ENCODE peak calls at places on chromosome 22, in four cellular contexts. H is PC-3, P is HL-60, O is sigmoid colon. R is an unnamed sample.

GRCh38 chr22:26394787-26395186 is 34.3 kb upstream of the ASPHD2 start:
- DNase-seq in P (no peak), H (no peak), O (no peak), R (no peak)

GRCh38 chr22:28345304-28345703 is 334.3 kb downstream of the TTC28 start:
- DNase-seq in O (no peak), P (no peak), H (no peak), R (no peak)

GRCh38 chr22:42635531-42635930 is 4.9 kb downstream of the ATP5MGL start:
- DNase-seq in H (peak; percentile 76), P (no peak), O (peak; percentile 88), R (peak; percentile 91)

GRCh38 chr22:47175151-47175760 is 412.8 kb downstream of the TBC1D22A start:
- DNase-seq in H (no peak), P (no peak), O (peak; percentile 81), R (no peak)

GRCh38 chr22:25182131-25183110 is 17.2 kb upstream of the CRYBB3 start:
- DNase-seq in O (no peak), H (no peak), P (no peak), R (no peak)

GRCh38 chr22:47063606-47064005 is 301.2 kb downstream of the TBC1D22A start:
- DNase-seq in O (no peak), H (no peak), P (no peak), R (no peak)

GRCh38 chr22:46848227-46848626 is 85.8 kb downstream of the TBC1D22A start:
- DNase-seq in P (no peak), O (no peak), H (peak; percentile 68), R (no peak)

GRCh38 chr22:21951931-21952465 is 650 bp downstream of the PPM1F start:
- DNase-seq in H (peak; percentile 52), P (peak; percentile 49), O (peak; percentile 82), R (peak; percentile 35)

GRCh38 chr22:29166180-29166579 is 39.5 kb upstream of the EMID1 start:
- DNase-seq in H (no peak), O (peak; percentile 28), P (no peak), R (no peak)

GRCh38 chr22:28541137-28541536 is 138.5 kb downstream of the TTC28 start:
- DNase-seq in H (no peak), O (no peak), P (no peak), R (no peak)

GRCh38 chr22:41479671-41480396 is 10.9 kb downstream of the ACO2 start:
- DNase-seq in O (no peak), H (no peak), P (no peak), R (no peak)

GRCh38 chr22:25388866-25389540 is 169.6 kb downstream of the CRYBB2 start:
- DNase-seq in H (no peak), O (no peak), P (peak; percentile 88), R (no peak)

GRCh38 chr22:39612811-39613548 is 42.4 kb downstream of the CACNA1I start:
- DNase-seq in O (no peak), H (no peak), P (no peak), R (no peak)

GRCh38 chr22:21632931-21633330 is 371 bp downstream of the CCDC116 start:
- DNase-seq in P (no peak), H (no peak), O (no peak), R (no peak)

GRCh38 chr22:42425337-42425988 is 6.7 kb downstream of the NFAM1 start:
- DNase-seq in P (no peak), H (no peak), O (peak; percentile 87), R (no peak)

GRCh38 chr22:23786752-23787599 is at the start of gene SMARCB1:
- DNase-seq in P (peak; percentile 84), O (peak; percentile 96), H (peak; percentile 84), R (peak; percentile 97)

GRCh38 chr22:46007848-46008261 is 30.9 kb upstream of the WNT7B start:
- DNase-seq in O (peak; percentile 96), P (no peak), H (no peak), R (peak; percentile 77)

GRCh38 chr22:23705358-23705757 is 14.5 kb downstream of the RGL4 start:
- DNase-seq in O (no peak), P (no peak), H (no peak), R (no peak)

GRCh38 chr22:28398355-28398754 is 281.3 kb downstream of the TTC28 start:
- DNase-seq in O (no peak), P (no peak), H (no peak), R (no peak)

GRCh38 chr22:29105468-29105867 is 32.6 kb downstream of the KREMEN1 start:
- DNase-seq in H (no peak), O (no peak), P (no peak), R (no peak)

GRCh38 chr22:22156716-22157499 is 87.7 kb upstream of the VPREB1 start:
- DNase-seq in H (peak; percentile 75), O (no peak), P (peak; percentile 88), R (no peak)

DNA sequence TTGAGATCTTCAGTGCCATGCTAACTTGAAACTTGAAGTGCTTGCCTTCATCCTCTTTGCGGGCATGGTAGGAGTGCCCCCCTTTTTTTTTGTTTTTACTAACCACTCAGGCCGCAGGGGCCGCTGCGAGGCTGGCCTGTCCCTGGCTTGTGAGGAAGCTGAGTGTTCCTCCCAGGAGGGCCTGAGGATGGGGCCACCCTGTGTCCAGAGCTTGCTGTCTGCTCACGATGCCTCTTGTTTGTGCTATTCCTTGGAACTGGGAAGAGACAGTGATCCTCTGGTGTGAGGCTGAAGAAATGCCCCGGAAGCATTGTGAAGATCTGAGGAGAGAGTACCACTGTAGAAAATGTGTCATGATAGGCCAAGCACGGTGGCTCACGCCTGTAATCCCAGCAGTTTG is 2.3 kb downstream of the TANGO2 start:
- DNase-seq in O (peak; percentile 55), P (no peak), H (no peak), R (no peak)
- H3K4me3 ChIP-seq in O (no peak overlapping the region), P (no peak overlapping the region), H (no peak overlapping the region), R (no peak overlapping the region)

GRCh38 chr22:48553694-48554308 is 1273.9 kb downstream of the BRD1 start:
- DNase-seq in P (no peak), H (no peak), O (no peak), R (no peak)
- H3K27me3 ChIP-seq in P (no peaks in the 10 kb centered on the region), H (no peaks in the 10 kb centered on the region), O (peaks cover 28% of the 10 kb centered on the region), R (no peaks in the 10 kb centered on the region)

DNA sequence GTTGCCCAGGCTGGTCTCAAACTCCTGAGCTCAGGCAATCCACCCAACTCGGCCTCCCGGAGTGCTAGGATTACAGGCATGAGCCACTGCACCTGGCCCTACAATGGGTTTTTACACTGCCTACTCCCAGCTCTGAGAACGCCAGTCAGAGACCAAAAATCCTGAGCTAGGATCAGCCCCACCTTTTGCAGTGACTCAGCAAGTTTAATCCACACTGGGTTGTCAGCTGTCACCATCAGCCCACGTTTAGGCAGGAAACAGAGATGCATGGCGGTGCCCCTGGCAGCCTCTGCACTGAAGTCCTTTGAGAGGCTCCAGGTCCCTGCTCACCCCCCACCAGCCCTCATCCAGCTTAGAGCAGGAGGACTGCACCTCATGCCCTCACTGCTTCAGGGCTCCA is 117.6 kb downstream of the ARHGAP8 start:
- DNase-seq in O (no peak), H (peak; percentile 66), P (no peak), R (no peak)
- H3K27ac ChIP-seq in O (no peak overlapping the region), H (peak overlapping the region; percentile 41), P (no peak overlapping the region), R (no peak overlapping the region)

GRCh38 chr22:17303840-17304779 is 65.2 kb upstream of the CECR2 start:
- DNase-seq in O (no peak), P (no peak), H (no peak), R (peak; percentile 64)
- H3K4me3 ChIP-seq in O (no peak overlapping the region), P (no peak overlapping the region), H (no peak overlapping the region), R (peak overlapping the region; percentile 13)

DNA sequence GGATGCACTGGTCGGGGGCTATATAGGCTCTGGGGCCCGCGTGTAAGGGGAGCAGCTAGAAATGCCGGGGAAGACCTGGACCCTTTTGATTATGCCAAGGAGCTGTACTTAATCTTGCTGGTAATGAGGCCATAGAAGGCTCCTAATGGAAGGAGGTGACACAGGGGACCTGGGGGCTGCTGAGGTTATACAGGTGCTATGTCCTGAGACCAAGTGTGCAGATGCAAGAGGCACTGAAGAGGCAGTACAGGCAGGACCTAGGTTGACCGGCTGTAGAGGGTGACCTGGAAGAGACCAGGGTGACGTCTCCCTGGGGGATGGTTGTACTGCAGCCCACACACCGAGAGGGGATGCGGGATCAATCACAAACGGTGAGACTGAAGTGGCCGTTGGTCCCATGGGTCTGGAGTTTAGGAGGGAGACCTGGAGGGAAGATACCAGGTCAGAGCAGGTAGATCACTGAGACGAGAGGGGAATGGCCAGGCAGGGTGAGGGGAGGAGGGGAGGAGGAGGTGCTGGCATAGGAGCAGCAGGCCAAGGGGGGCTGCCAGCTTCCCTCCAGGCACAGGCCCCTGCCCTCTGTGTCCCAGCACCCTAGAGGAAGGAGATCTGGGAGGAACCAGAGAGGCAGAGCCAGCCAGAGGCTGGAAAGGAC is 6.9 kb downstream of the MAPK8IP2 start:
- DNase-seq in H (no peak), O (no peak), P (no peak), R (no peak)
- H3K27me3 ChIP-seq in H (no peaks in the 10 kb centered on the region), O (peaks cover 88% of the 10 kb centered on the region), P (peaks cover 41% of the 10 kb centered on the region), R (peaks cover 16% of the 10 kb centered on the region)

GRCh38 chr22:37983860-37984791 is at the start of gene SOX10:
- DNase-seq in O (no peak), P (no peak), H (no peak), R (no peak)
- H3K27ac ChIP-seq in O (peak within 1 kb of the TSS; percentile 57), P (no peak within 1 kb of the TSS), H (no peak within 1 kb of the TSS), R (no peak within 1 kb of the TSS)

R was measured in gastrocnemius medialis.